ENCODE peak calls at places on chromosomes 7 and 10, in eight cellular contexts. X, N, Z, D, U, P, G and K are unnamed samples.

GRCh38 chr7:54629771-54630170 is 87.6 kb downstream of the VSTM2A start:
- DNase-seq in X (no peak), N (no peak), Z (no peak), D (no peak), U (no peak), P (no peak), G (no peak), K (no peak)

GRCh38 chr7:46713868-46714596 is 793.0 kb upstream of the IGFBP3 start:
- DNase-seq in X (peak), N (no peak), Z (no peak), D (peak), U (no peak), P (no peak), G (no peak), K (no peak)

GRCh38 chr10:125159932-125160855 is at the start of gene CTBP2:
- DNase-seq in X (peak), N (peak), Z (no peak), D (peak), U (peak), P (peak), G (no peak), K (no peak)

GRCh38 chr7:33287738-33288137 is 158.4 kb downstream of the BBS9 start:
- DNase-seq in X (no peak), N (no peak), Z (no peak), D (no peak), U (no peak), P (no peak), G (no peak), K (no peak)

GRCh38 chr7:48426966-48427555 is 255.8 kb downstream of the ABCA13 start:
- DNase-seq in X (no peak), N (peak), Z (no peak), D (peak), U (no peak), P (no peak), G (peak), K (no peak)

GRCh38 chr7:84624527-84624926 is 429.9 kb upstream of the SEMA3A start:
- DNase-seq in X (no peak), N (peak), Z (no peak), D (no peak), U (no peak), P (no peak), G (no peak), K (no peak)

GRCh38 chr7:134593530-134594392 is 44.9 kb downstream of the AKR1B15 start:
- DNase-seq in X (peak), N (peak), Z (no peak), D (no peak), U (no peak), P (no peak), G (peak), K (no peak)

GRCh38 chr7:55255501-55256445 is 109.4 kb upstream of the LANCL2 start:
- DNase-seq in X (peak), N (peak), Z (peak), D (peak), U (peak), P (peak), G (peak), K (peak)

GRCh38 chr10:57696641-57697040 is 571.1 kb downstream of the IPMK start:
- DNase-seq in X (no peak), N (peak), Z (no peak), D (peak), U (no peak), P (no peak), G (peak), K (no peak)

GRCh38 chr7:50196719-50197118 is 103.7 kb upstream of the ZPBP start:
- DNase-seq in X (no peak), N (no peak), Z (no peak), D (no peak), U (no peak), P (no peak), G (no peak), K (no peak)

GRCh38 chr7:101363196-101363733 is 590 bp downstream of the COL26A1 start:
- DNase-seq in X (no peak), N (no peak), Z (no peak), D (no peak), U (no peak), P (peak), G (no peak), K (no peak)

GRCh38 chr7:88203401-88203800 is 16.4 kb downstream of the SRI start:
- DNase-seq in X (no peak), N (no peak), Z (no peak), D (no peak), U (no peak), P (no peak), G (no peak), K (no peak)

GRCh38 chr10:8331387-8331786 is 276.9 kb downstream of the GATA3 start:
- DNase-seq in X (no peak), N (no peak), Z (no peak), D (no peak), U (no peak), P (no peak), G (no peak), K (no peak)

GRCh38 chr7:491958-492713 is 27.5 kb downstream of the PDGFA start:
- DNase-seq in X (peak), N (no peak), Z (no peak), D (no peak), U (no peak), P (no peak), G (no peak), K (no peak)

GRCh38 chr7:141158562-141158961 is 84.7 kb downstream of the TMEM178B start:
- DNase-seq in X (peak), N (peak), Z (peak), D (peak), U (no peak), P (no peak), G (peak), K (no peak)

GRCh38 chr10:14705548-14706234 is 69.0 kb downstream of the FAM107B start:
- DNase-seq in X (no peak), N (no peak), Z (no peak), D (no peak), U (no peak), P (no peak), G (no peak), K (no peak)

GRCh38 chr7:12554848-12555247 is 15.7 kb upstream of the SCIN start:
- DNase-seq in X (no peak), N (no peak), Z (no peak), D (no peak), U (no peak), P (no peak), G (no peak), K (no peak)
- TF ChIP-seq CTCF in X (no peak), N (no peak), Z (no peak), D (no peak), U (no peak), P (no peak), G (no peak), K (no peak)

DNA sequence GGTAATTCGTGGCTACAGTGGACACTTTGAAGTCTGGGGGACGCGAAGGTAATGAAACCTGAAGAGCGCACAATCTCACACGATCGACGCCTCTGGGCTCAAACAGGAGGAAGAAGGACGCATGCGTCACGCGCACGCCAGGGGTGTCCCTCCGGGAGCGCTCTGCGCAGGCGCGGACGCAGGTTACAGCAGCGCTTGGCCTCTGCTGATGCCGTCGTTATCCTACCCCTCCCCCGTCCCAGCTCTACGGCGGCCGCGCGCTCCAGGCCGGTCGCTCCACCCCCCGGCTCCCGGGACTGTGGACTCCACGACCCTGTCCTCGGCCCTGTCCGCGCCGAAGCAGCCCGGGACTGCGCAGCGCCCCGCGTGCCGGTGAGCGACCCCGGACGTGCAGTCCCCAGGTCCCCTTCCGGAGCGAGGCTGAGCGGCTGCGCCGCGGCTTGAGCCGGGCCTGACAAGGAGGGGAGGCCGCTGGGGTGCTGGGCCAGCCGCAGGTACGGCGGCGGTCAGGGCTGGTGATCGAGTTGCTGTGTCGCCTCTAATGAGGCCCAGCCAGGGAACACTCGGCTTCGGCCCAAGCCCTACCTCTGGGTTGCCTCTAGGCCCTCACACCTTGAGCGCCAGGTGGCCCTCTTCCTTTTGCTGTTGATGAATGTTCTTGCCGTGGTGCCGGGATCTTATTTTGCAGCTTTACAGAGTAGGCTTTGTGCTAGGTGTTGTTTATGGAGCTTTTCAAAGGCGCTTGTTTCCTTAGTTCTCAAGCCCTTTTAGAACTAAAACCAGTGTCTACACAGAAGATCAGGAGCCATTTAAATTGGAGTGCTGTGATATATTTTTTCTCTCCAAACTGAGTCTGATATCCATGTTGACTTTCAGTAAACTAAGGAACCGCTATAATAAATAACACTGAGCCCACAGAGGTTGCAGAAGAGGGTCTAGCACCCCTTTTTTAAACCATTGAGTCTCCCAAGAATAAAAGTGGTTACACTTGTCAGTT is at the start of gene TMEM106B:
- DNase-seq in X (peak), N (peak), Z (peak), D (peak), U (peak), P (peak), G (peak), K (peak)
- TF ChIP-seq CTCF in X (no peak), N (no peak), Z (peak), D (no peak), U (no peak), P (no peak), G (no peak), K (peak)

GRCh38 chr7:31058122-31058521 is 6.0 kb downstream of the ADCYAP1R1 start:
- DNase-seq in X (no peak), N (peak), Z (no peak), D (peak), U (no peak), P (no peak), G (peak), K (no peak)

GRCh38 chr7:31055501-31055900 is 3.4 kb downstream of the ADCYAP1R1 start:
- DNase-seq in X (no peak), N (no peak), Z (no peak), D (no peak), U (no peak), P (no peak), G (no peak), K (no peak)

GRCh38 chr7:31054608-31055273 is 2.6 kb downstream of the ADCYAP1R1 start:
- DNase-seq in X (no peak), N (no peak), Z (no peak), D (no peak), U (no peak), P (no peak), G (no peak), K (no peak)

GRCh38 chr7:31058688-31059087 is 6.6 kb downstream of the ADCYAP1R1 start:
- DNase-seq in X (no peak), N (no peak), Z (no peak), D (no peak), U (no peak), P (no peak), G (no peak), K (no peak)

DNA sequence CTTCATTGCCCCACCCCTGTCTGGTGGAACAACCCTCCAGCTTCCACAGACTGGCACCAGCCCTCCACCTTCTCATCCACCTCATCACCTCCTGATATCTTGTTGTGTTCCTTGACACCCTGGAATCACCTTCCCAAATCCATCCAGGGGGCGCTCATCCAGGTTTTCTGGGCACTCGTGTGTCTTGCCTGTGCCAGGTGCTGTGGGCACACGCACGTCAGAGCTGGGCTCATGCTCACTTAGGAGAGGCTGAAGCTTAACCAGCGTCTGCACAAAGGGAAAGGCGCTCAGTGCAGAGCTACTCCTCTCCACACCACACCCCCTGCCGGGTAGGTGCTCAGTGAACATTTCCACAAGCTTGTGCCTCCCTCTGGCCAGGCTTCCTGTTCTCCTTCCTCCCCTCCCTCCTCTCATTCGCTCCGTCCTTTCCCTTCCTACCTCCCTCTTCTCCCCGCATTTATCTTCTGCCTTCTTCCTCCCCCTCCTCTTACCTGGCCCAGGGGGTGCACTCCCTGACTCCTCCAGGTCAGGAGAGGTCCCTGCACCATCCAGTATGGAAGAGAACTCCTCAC is 4.8 kb downstream of the ADCYAP1R1 start:
- DNase-seq in X (no peak), N (no peak), Z (no peak), D (peak), U (no peak), P (no peak), G (no peak), K (no peak)
- TF ChIP-seq CTCF in X (no peak), N (no peak), Z (no peak), D (no peak), U (no peak), P (no peak), G (no peak), K (no peak)

DNA sequence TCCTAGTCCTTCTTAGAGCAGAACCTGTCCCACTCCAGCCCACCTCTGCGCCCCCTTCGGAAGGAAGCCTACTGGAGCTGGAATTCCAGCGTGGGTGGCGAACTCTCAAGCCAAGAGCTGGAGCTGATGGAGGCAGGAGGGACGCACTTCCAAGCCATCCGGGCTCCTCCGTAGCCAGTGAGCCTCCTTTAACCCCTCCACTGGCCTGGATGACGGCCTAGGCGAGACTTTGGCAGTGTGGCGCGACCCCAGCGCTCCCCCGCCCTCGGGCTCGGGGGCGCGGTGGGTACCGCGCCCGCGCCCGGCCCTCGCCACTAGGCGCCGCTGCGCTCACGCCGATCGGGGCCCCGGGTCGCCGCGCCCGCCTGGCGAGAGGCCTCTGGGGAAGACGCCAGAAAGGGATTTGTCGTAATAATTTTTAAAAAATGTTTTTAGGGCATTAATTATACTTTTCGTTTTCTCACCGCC is 5.1 kb upstream of the EMX2 start:
- DNase-seq in X (no peak), N (no peak), Z (peak), D (peak), U (peak), P (peak), G (no peak), K (peak)
- TF ChIP-seq CTCF in X (peak), N (no peak), Z (peak), D (peak), U (peak), P (peak), G (peak), K (peak)

GRCh38 chr7:41974835-41975234 is 262.2 kb downstream of the GLI3 start:
- DNase-seq in X (no peak), N (no peak), Z (no peak), D (no peak), U (no peak), P (no peak), G (no peak), K (no peak)
- TF ChIP-seq CTCF in X (no peak), N (peak), Z (no peak), D (no peak), U (no peak), P (no peak), G (no peak), K (no peak)

DNA sequence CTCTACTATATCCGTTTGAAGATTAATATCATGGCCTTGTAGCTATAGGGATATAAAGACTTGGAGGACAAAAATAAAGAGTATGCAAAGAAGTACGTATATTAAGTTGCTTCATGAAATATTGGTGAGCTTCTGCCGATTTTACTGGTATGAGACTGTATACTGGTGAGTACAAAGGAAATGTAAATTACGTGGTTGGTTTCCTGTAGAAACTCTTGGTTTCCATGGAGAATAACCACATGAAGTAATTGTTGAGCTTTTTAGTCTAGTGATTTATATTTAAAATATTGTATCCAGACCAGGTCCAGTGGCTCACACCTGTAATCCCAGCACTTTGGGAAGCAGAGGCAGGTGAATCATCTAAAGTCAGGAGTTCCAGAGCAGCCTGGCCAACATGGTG is 32.2 kb upstream of the GLI3 start:
- DNase-seq in X (no peak), N (no peak), Z (peak), D (no peak), U (no peak), P (no peak), G (no peak), K (no peak)
- TF ChIP-seq CTCF in X (no peak), N (no peak), Z (no peak), D (no peak), U (no peak), P (no peak), G (no peak), K (no peak)

DNA sequence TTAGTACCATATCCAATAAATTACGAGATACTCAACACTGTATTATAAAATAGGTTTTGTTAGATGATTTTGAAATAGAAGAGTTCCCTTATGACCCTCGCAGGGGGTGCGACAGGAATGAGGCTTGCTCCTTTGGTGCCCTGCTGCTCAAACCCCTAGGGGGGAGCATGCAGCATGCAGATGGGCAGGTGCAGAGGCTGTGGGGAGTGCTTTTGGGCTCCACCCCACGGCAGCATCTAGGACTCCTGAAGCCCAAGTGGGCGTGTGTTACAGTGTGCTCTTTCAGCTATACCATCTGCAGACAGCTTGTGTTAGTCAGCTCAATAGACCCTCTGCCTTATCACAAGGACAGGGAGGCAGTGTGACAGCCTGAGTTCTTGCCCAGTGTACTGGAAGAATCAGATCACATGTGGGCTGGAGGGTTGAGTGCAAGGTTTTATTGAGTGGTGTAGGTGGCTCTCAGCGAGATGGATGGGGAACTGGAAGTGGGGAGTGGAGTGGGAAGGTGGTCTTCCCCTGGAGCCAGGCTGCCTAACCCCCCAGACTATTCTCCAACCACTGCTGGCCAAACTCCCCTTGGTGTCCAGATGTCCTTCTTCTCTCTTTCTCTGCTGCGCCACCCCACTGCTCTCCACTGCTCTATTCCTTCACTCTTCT is 3.1 kb upstream of the MRC1 start:
- DNase-seq in X (no peak), N (no peak), Z (peak), D (no peak), U (no peak), P (no peak), G (no peak), K (no peak)
- TF ChIP-seq CTCF in X (no peak), N (peak), Z (peak), D (no peak), U (no peak), P (no peak), G (no peak), K (no peak)

GRCh38 chr7:91379246-91379645 is 115.0 kb downstream of the FZD1 start:
- DNase-seq in X (no peak), N (peak), Z (no peak), D (no peak), U (no peak), P (no peak), G (no peak), K (no peak)
- TF ChIP-seq CTCF in X (no peak), N (no peak), Z (no peak), D (no peak), U (no peak), P (no peak), G (no peak), K (no peak)

GRCh38 chr10:86344714-86345161 is 21.9 kb downstream of the GRID1 start:
- DNase-seq in X (no peak), N (no peak), Z (no peak), D (peak), U (no peak), P (no peak), G (no peak), K (no peak)
- TF ChIP-seq CTCF in X (no peak), N (no peak), Z (no peak), D (no peak), U (no peak), P (no peak), G (no peak), K (peak)